ENCODE peak calls at places on chromosomes 5 and 9, in eight cellular contexts. One of them, this sample, is unnamed.

GRCh38 chr9:23717505-23717904 is 108.5 kb downstream of the ELAVL2 start:
- DNase-seq in fibroblast of lung: no peak
- DNase-seq in AG09309: no peak
- DNase-seq in left cardiac atrium: no peak
- DNase-seq in suprapubic skin: no peak
- DNase-seq in activated CD4-positive, alpha-beta T cell treated with anti-CD3 and anti-CD28 coated beads, Interleukin-2, amount 10 ng/mL, durations not matched to agents 7 days and 5 days: no peak
- DNase-seq in endothelial cell: no peak
- DNase-seq in LoVo: no peak
- DNase-seq in this sample: no peak

GRCh38 chr9:92506184-92506857 is 24.0 kb upstream of the ASPN start:
- DNase-seq in fibroblast of lung: peak; percentile 97
- DNase-seq in AG09309: peak; percentile 88
- DNase-seq in left cardiac atrium: peak; percentile 57
- DNase-seq in suprapubic skin: peak; percentile 71
- DNase-seq in activated CD4-positive, alpha-beta T cell treated with anti-CD3 and anti-CD28 coated beads, Interleukin-2, amount 10 ng/mL, durations not matched to agents 7 days and 5 days: no peak
- DNase-seq in endothelial cell: no peak
- DNase-seq in LoVo: no peak
- DNase-seq in this sample: peak; percentile 54

GRCh38 chr9:127116088-127116726 is 6.2 kb downstream of the ANGPTL2 start:
- DNase-seq in fibroblast of lung: no peak
- DNase-seq in AG09309: no peak
- DNase-seq in left cardiac atrium: no peak
- DNase-seq in suprapubic skin: no peak
- DNase-seq in activated CD4-positive, alpha-beta T cell treated with anti-CD3 and anti-CD28 coated beads, Interleukin-2, amount 10 ng/mL, durations not matched to agents 7 days and 5 days: peak; percentile 21
- DNase-seq in endothelial cell: no peak
- DNase-seq in LoVo: no peak
- DNase-seq in this sample: no peak

GRCh38 chr9:130713286-130713975 is 19.9 kb downstream of the EXOSC2 start:
- DNase-seq in fibroblast of lung: peak; percentile 33
- DNase-seq in AG09309: no peak
- DNase-seq in left cardiac atrium: peak; percentile 42
- DNase-seq in suprapubic skin: no peak
- DNase-seq in activated CD4-positive, alpha-beta T cell treated with anti-CD3 and anti-CD28 coated beads, Interleukin-2, amount 10 ng/mL, durations not matched to agents 7 days and 5 days: no peak
- DNase-seq in endothelial cell: peak; percentile 44
- DNase-seq in LoVo: no peak
- DNase-seq in this sample: peak; percentile 61

GRCh38 chr5:178839319-178839704 is 20.4 kb upstream of the ZNF354B start:
- DNase-seq in fibroblast of lung: no peak
- DNase-seq in AG09309: no peak
- DNase-seq in left cardiac atrium: peak; percentile 70
- DNase-seq in suprapubic skin: no peak
- DNase-seq in activated CD4-positive, alpha-beta T cell treated with anti-CD3 and anti-CD28 coated beads, Interleukin-2, amount 10 ng/mL, durations not matched to agents 7 days and 5 days: peak; percentile 53
- DNase-seq in endothelial cell: peak; percentile 43
- DNase-seq in LoVo: peak; percentile 52
- DNase-seq in this sample: no peak

GRCh38 chr9:94981661-94982060 is 255.2 kb downstream of the AOPEP start:
- DNase-seq in fibroblast of lung: no peak
- DNase-seq in AG09309: no peak
- DNase-seq in left cardiac atrium: no peak
- DNase-seq in suprapubic skin: no peak
- DNase-seq in activated CD4-positive, alpha-beta T cell treated with anti-CD3 and anti-CD28 coated beads, Interleukin-2, amount 10 ng/mL, durations not matched to agents 7 days and 5 days: no peak
- DNase-seq in endothelial cell: no peak
- DNase-seq in LoVo: no peak
- DNase-seq in this sample: no peak

GRCh38 chr5:462051-462481 is 19.1 kb downstream of the EXOC3 start:
- DNase-seq in fibroblast of lung: no peak
- DNase-seq in AG09309: no peak
- DNase-seq in left cardiac atrium: peak; percentile 16
- DNase-seq in suprapubic skin: peak; percentile 39
- DNase-seq in activated CD4-positive, alpha-beta T cell treated with anti-CD3 and anti-CD28 coated beads, Interleukin-2, amount 10 ng/mL, durations not matched to agents 7 days and 5 days: no peak
- DNase-seq in endothelial cell: no peak
- DNase-seq in LoVo: no peak
- DNase-seq in this sample: no peak

GRCh38 chr5:134005415-134006118 is 792 bp upstream of the VDAC1 start:
- DNase-seq in fibroblast of lung: peak; percentile 22
- DNase-seq in AG09309: no peak
- DNase-seq in left cardiac atrium: peak; percentile 53
- DNase-seq in suprapubic skin: peak; percentile 73
- DNase-seq in activated CD4-positive, alpha-beta T cell treated with anti-CD3 and anti-CD28 coated beads, Interleukin-2, amount 10 ng/mL, durations not matched to agents 7 days and 5 days: peak; percentile 15
- DNase-seq in endothelial cell: no peak
- DNase-seq in LoVo: peak; percentile 25
- DNase-seq in this sample: no peak

GRCh38 chr5:137498736-137499505 is at the start of gene SPOCK1:
- DNase-seq in fibroblast of lung: peak; percentile 66
- DNase-seq in AG09309: peak; percentile 14
- DNase-seq in left cardiac atrium: peak; percentile 82
- DNase-seq in suprapubic skin: peak; percentile 71
- DNase-seq in activated CD4-positive, alpha-beta T cell treated with anti-CD3 and anti-CD28 coated beads, Interleukin-2, amount 10 ng/mL, durations not matched to agents 7 days and 5 days: peak; percentile 57
- DNase-seq in endothelial cell: peak; percentile 92
- DNase-seq in LoVo: peak; percentile 79
- DNase-seq in this sample: peak; percentile 59

GRCh38 chr5:84080908-84081307 is 303.8 kb downstream of the EDIL3 start:
- DNase-seq in fibroblast of lung: no peak
- DNase-seq in AG09309: no peak
- DNase-seq in left cardiac atrium: no peak
- DNase-seq in suprapubic skin: no peak
- DNase-seq in activated CD4-positive, alpha-beta T cell treated with anti-CD3 and anti-CD28 coated beads, Interleukin-2, amount 10 ng/mL, durations not matched to agents 7 days and 5 days: no peak
- DNase-seq in endothelial cell: no peak
- DNase-seq in LoVo: no peak
- DNase-seq in this sample: no peak

GRCh38 chr5:40615586-40616193 is 64.0 kb upstream of the PTGER4 start:
- DNase-seq in fibroblast of lung: peak; percentile 42
- DNase-seq in AG09309: no peak
- DNase-seq in left cardiac atrium: no peak
- DNase-seq in suprapubic skin: no peak
- DNase-seq in activated CD4-positive, alpha-beta T cell treated with anti-CD3 and anti-CD28 coated beads, Interleukin-2, amount 10 ng/mL, durations not matched to agents 7 days and 5 days: no peak
- DNase-seq in endothelial cell: no peak
- DNase-seq in LoVo: no peak
- DNase-seq in this sample: no peak

GRCh38 chr5:172956936-172957335 is 2.3 kb upstream of the RPL26L1 start:
- DNase-seq in fibroblast of lung: no peak
- DNase-seq in AG09309: no peak
- DNase-seq in left cardiac atrium: no peak
- DNase-seq in suprapubic skin: no peak
- DNase-seq in activated CD4-positive, alpha-beta T cell treated with anti-CD3 and anti-CD28 coated beads, Interleukin-2, amount 10 ng/mL, durations not matched to agents 7 days and 5 days: no peak
- DNase-seq in endothelial cell: no peak
- DNase-seq in LoVo: no peak
- DNase-seq in this sample: no peak

GRCh38 chr5:62149894-62150293 is 156.1 kb upstream of the KIF2A start:
- DNase-seq in fibroblast of lung: peak; percentile 24
- DNase-seq in AG09309: no peak
- DNase-seq in left cardiac atrium: no peak
- DNase-seq in suprapubic skin: no peak
- DNase-seq in activated CD4-positive, alpha-beta T cell treated with anti-CD3 and anti-CD28 coated beads, Interleukin-2, amount 10 ng/mL, durations not matched to agents 7 days and 5 days: no peak
- DNase-seq in endothelial cell: no peak
- DNase-seq in LoVo: no peak
- DNase-seq in this sample: no peak

GRCh38 chr5:152673601-152674000 is 268.5 kb upstream of the NMUR2 start:
- DNase-seq in fibroblast of lung: no peak
- DNase-seq in AG09309: no peak
- DNase-seq in left cardiac atrium: no peak
- DNase-seq in suprapubic skin: no peak
- DNase-seq in activated CD4-positive, alpha-beta T cell treated with anti-CD3 and anti-CD28 coated beads, Interleukin-2, amount 10 ng/mL, durations not matched to agents 7 days and 5 days: no peak
- DNase-seq in endothelial cell: no peak
- DNase-seq in LoVo: no peak
- DNase-seq in this sample: no peak

GRCh38 chr5:40622463-40623252 is 57.1 kb upstream of the PTGER4 start:
- DNase-seq in fibroblast of lung: no peak
- DNase-seq in AG09309: no peak
- DNase-seq in left cardiac atrium: no peak
- DNase-seq in suprapubic skin: no peak
- DNase-seq in activated CD4-positive, alpha-beta T cell treated with anti-CD3 and anti-CD28 coated beads, Interleukin-2, amount 10 ng/mL, durations not matched to agents 7 days and 5 days: no peak
- DNase-seq in endothelial cell: no peak
- DNase-seq in LoVo: no peak
- DNase-seq in this sample: no peak

GRCh38 chr9:14941487-14941886 is 31.3 kb upstream of the FREM1 start:
- DNase-seq in fibroblast of lung: no peak
- DNase-seq in AG09309: no peak
- DNase-seq in left cardiac atrium: no peak
- DNase-seq in suprapubic skin: no peak
- DNase-seq in activated CD4-positive, alpha-beta T cell treated with anti-CD3 and anti-CD28 coated beads, Interleukin-2, amount 10 ng/mL, durations not matched to agents 7 days and 5 days: no peak
- DNase-seq in endothelial cell: no peak
- DNase-seq in LoVo: no peak
- DNase-seq in this sample: no peak

GRCh38 chr9:75140261-75140660 is 51.9 kb downstream of the OSTF1 start:
- DNase-seq in fibroblast of lung: no peak
- DNase-seq in AG09309: no peak
- DNase-seq in left cardiac atrium: no peak
- DNase-seq in suprapubic skin: no peak
- DNase-seq in activated CD4-positive, alpha-beta T cell treated with anti-CD3 and anti-CD28 coated beads, Interleukin-2, amount 10 ng/mL, durations not matched to agents 7 days and 5 days: no peak
- DNase-seq in endothelial cell: no peak
- DNase-seq in LoVo: no peak
- DNase-seq in this sample: no peak

GRCh38 chr5:1118231-1118698 is 6.4 kb upstream of the SLC12A7 start:
- DNase-seq in fibroblast of lung: peak; percentile 40
- DNase-seq in AG09309: no peak
- DNase-seq in left cardiac atrium: peak; percentile 80
- DNase-seq in suprapubic skin: no peak
- DNase-seq in activated CD4-positive, alpha-beta T cell treated with anti-CD3 and anti-CD28 coated beads, Interleukin-2, amount 10 ng/mL, durations not matched to agents 7 days and 5 days: no peak
- DNase-seq in endothelial cell: no peak
- DNase-seq in LoVo: no peak
- DNase-seq in this sample: peak; percentile 42

GRCh38 chr5:169701910-169702451 is 64.9 kb downstream of the DOCK2 start:
- DNase-seq in fibroblast of lung: peak; percentile 47
- DNase-seq in AG09309: peak; percentile 29
- DNase-seq in left cardiac atrium: no peak
- DNase-seq in suprapubic skin: no peak
- DNase-seq in activated CD4-positive, alpha-beta T cell treated with anti-CD3 and anti-CD28 coated beads, Interleukin-2, amount 10 ng/mL, durations not matched to agents 7 days and 5 days: no peak
- DNase-seq in endothelial cell: no peak
- DNase-seq in LoVo: no peak
- DNase-seq in this sample: peak; percentile 57